ENCODE peak calls at places on chromosomes 13 and 19, in seven cellular contexts. W is astrocyte of the cerebellum; Y is B cell; K is NB4; U is heart right ventricle; Z is A549; C is CD4-positive, alpha-beta T cell. E is an unnamed sample.

GRCh38 chr19:51031220-51031879 is 3.5 kb downstream of the KLK12 start:
- DNase-seq in Y (no peak), C (no peak), U (no peak), Z (no peak), K (no peak), W (no peak), E (no peak)

GRCh38 chr19:5686326-5686646 is 3.8 kb upstream of the RPL36 start:
- DNase-seq in C (no peak), U (no peak), Z (no peak), K (no peak), W (no peak), Y (no peak), E (no peak)

GRCh38 chr13:23796546-23796945 is 92.7 kb downstream of the MIPEP start:
- DNase-seq in U (no peak), C (no peak), K (no peak), Z (no peak), Y (no peak), W (peak), E (no peak)

GRCh38 chr13:43196171-43196611 is 172.8 kb downstream of the DNAJC15 start:
- DNase-seq in Y (no peak), K (no peak), Z (no peak), U (peak), W (no peak), C (no peak), E (no peak)

GRCh38 chr19:58544591-58545285 is 874 bp downstream of the TRIM28 start:
- DNase-seq in Z (peak), C (peak), U (peak), Y (peak), W (no peak), K (no peak), E (peak)

GRCh38 chr13:24222756-24223155 is 62.2 kb downstream of the SPATA13 start:
- DNase-seq in U (no peak), C (no peak), W (no peak), Y (no peak), Z (no peak), K (no peak), E (no peak)

GRCh38 chr19:57348136-57348535 is 2.9 kb upstream of the ZNF304 start:
- DNase-seq in W (no peak), U (no peak), Z (no peak), Y (no peak), C (no peak), K (no peak), E (no peak)

GRCh38 chr13:102405499-102406079 is 3.7 kb upstream of the FGF14 start:
- DNase-seq in K (peak), Y (no peak), Z (no peak), U (no peak), W (peak), C (no peak), E (no peak)

GRCh38 chr13:40639226-40639681 is 27.2 kb downstream of the FOXO1 start:
- DNase-seq in Z (no peak), W (no peak), Y (no peak), C (no peak), K (peak), U (no peak), E (no peak)

GRCh38 chr13:101307181-101307701 is 109.1 kb downstream of the NALCN start:
- DNase-seq in K (no peak), U (no peak), C (no peak), Y (no peak), Z (no peak), W (peak), E (no peak)

GRCh38 chr19:10404888-10405808 is 1.8 kb upstream of the CDC37 start:
- DNase-seq in Y (peak), K (no peak), W (no peak), C (peak), U (no peak), Z (no peak), E (no peak)

GRCh38 chr19:37519890-37520289 is 13.2 kb downstream of the ZNF793 start:
- DNase-seq in U (no peak), Y (no peak), K (peak), C (no peak), W (no peak), Z (no peak), E (no peak)

GRCh38 chr13:21703846-21704245 is 33.0 kb downstream of the FGF9 start:
- DNase-seq in C (no peak), U (no peak), W (no peak), K (no peak), Y (no peak), Z (peak), E (no peak)

GRCh38 chr19:7461841-7462629 is 26.8 kb downstream of the PEX11G start:
- DNase-seq in Y (no peak), U (no peak), W (no peak), Z (no peak), C (no peak), K (no peak), E (no peak)

GRCh38 chr13:51935326-51936171 is 73.8 kb downstream of the CCDC70 start:
- DNase-seq in W (no peak), C (no peak), Y (no peak), U (no peak), Z (peak), K (peak), E (no peak)

GRCh38 chr13:91169641-91170040 is 177.8 kb upstream of the MIR17HG start:
- DNase-seq in Z (no peak), Y (no peak), U (no peak), C (no peak), K (no peak), W (peak), E (no peak)

GRCh38 chr19:52943134-52943883 is 19.4 kb downstream of the ZNF816 start:
- DNase-seq in K (no peak), Z (no peak), Y (peak), C (no peak), U (no peak), W (no peak), E (no peak)

GRCh38 chr13:68987585-68987984 is 1120.0 kb upstream of the ATXN8OS start:
- DNase-seq in U (no peak), Z (no peak), Y (no peak), C (no peak), K (no peak), W (no peak), E (peak)

GRCh38 chr19:20367811-20368294 is 197.7 kb downstream of the ZNF737 start:
- DNase-seq in Y (no peak), K (no peak), U (no peak), C (no peak), Z (no peak), W (no peak), E (no peak)

GRCh38 chr19:18017275-18018083 is 9.5 kb downstream of the ARRDC2 start:
- DNase-seq in U (no peak), K (no peak), Z (no peak), W (no peak), Y (no peak), C (no peak), E (no peak)

GRCh38 chr13:98215508-98215907 is 38.4 kb upstream of the RNF113B start:
- DNase-seq in U (no peak), Z (no peak), K (no peak), W (no peak), C (no peak), Y (no peak), E (no peak)

GRCh38 chr13:98217597-98217996 is 40.5 kb upstream of the RNF113B start:
- DNase-seq in Y (no peak), W (no peak), C (no peak), U (no peak), Z (no peak), K (no peak), E (no peak)

GRCh38 chr13:98214707-98215106 is 37.6 kb upstream of the RNF113B start:
- DNase-seq in U (no peak), Z (no peak), C (no peak), K (no peak), Y (no peak), W (no peak), E (no peak)

GRCh38 chr13:98216711-98217110 is 39.6 kb upstream of the RNF113B start:
- DNase-seq in C (no peak), W (no peak), K (no peak), Z (no peak), Y (no peak), U (no peak), E (no peak)

DNA sequence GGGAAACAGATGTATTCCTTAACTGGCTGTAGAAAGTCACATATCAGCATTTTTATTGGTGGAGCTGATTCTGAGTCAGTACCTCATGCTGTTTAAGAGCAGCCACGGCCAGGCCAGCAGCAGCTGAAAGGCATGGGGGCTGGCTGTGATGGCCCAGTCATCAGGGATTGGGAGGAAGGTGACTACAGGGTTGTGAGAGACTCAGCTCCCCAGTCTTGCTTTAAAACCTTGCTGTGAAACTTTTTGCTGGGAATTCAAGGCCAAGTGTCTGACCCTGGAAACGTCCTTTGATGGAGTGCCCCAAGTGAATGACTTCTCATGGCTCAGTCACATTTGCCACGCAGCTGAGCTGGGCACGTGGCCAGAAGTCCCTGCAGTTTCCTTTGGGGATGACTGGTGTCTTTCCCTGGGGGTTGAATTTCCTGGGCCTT is 39.1 kb upstream of the RNF113B start:
- DNase-seq in K (no peak), Z (peak), U (peak), C (no peak), W (peak), Y (no peak), E (no peak)
- TF ChIP-seq CTCF in K (no peak), Z (no peak), U (no peak), C (no peak), W (no peak), Y (no peak), E (no peak)

GRCh38 chr19:16841391-16841926 is 12.3 kb downstream of the SIN3B start:
- DNase-seq in Y (no peak), K (no peak), U (no peak), C (no peak), W (no peak), Z (no peak), E (no peak)

GRCh38 chr19:16834747-16835146 is 5.5 kb downstream of the SIN3B start:
- DNase-seq in W (no peak), U (no peak), Z (no peak), Y (no peak), C (no peak), K (no peak), E (no peak)

GRCh38 chr19:16831531-16831930 is 2.3 kb downstream of the SIN3B start:
- DNase-seq in Y (no peak), U (no peak), W (no peak), K (no peak), Z (no peak), C (no peak), E (no peak)

GRCh38 chr19:16836906-16837362 is 7.7 kb downstream of the SIN3B start:
- DNase-seq in Z (no peak), K (no peak), W (no peak), C (no peak), U (no peak), Y (no peak), E (no peak)

DNA sequence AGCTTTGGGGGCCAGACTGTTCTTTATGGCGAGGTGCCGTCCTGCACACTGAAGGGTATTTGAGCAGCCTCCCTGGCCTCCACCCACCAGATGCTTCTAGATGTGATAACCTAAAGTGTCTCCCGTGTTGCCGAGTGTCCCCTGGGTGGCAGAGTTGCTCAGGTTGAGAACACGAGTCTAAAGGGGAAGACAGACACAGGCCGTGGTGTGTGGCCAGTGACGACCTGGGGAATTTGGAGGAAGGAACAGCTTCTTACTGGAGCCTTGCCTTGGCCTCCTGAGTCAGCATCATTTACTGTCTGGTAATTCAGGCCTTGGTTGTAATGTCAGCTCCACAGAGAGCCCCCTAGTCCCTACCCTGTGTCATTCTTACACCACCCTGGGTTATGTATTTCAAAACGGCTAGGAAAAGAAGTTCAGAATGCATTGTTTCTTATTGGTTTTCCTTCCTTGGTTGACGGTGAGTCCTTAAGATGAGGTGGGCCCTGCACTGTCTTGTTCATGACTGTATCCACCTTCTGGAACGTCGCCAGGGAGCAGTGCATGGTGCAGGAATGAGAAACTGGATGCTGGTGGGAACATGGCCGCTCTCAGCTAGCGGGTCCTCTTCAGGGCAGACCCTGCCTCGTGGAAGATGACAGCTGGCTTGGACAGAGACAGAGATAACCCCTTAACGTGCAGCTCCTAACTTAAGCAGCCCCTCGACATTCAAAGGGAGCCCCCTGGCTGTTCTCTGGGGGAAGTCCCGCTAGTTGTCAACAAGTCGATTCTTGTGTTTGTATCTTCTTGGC is 7.1 kb downstream of the SIN3B start:
- DNase-seq in K (peak), U (no peak), Y (peak), C (no peak), W (no peak), Z (no peak), E (no peak)
- TF ChIP-seq CTCF in K (peak), U (no peak), Y (no peak), C (no peak), W (no peak), Z (no peak), E (peak)

GRCh38 chr19:48872182-48872883 is at the start of gene PPP1R15A:
- DNase-seq in Z (peak), Y (peak), K (peak), U (peak), W (peak), C (peak), E (peak)
- TF ChIP-seq CTCF in Z (no peak), Y (no peak), K (no peak), U (no peak), W (no peak), C (no peak), E (no peak)

GRCh38 chr13:31964168-31964567 is 67.4 kb upstream of the FRY start:
- DNase-seq in W (no peak), C (no peak), U (no peak), Z (no peak), Y (no peak), K (no peak), E (no peak)
- TF ChIP-seq CTCF in W (no peak), C (no peak), U (no peak), Z (no peak), Y (no peak), K (no peak), E (no peak)

DNA sequence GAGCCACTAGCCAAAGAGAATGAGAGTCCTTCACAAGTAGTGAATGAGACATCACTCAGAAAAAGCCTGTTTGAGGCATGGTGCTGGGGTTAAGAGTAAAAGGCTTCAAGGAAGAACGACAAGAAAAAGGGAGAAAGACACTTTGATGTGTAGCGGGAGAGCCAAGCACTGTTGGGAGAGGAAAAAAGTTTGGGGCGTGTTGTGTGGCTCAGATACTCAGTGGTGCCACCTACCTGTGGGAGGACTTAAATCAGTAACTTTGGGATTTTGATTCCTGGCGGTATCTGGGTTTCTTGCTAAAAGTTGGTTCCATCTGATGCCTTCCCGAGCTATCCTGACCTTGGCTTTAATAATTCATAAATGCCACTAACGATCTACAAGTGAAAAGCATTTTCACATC is 12.3 kb downstream of the ELSPBP1 start:
- DNase-seq in U (no peak), Z (peak), Y (no peak), W (no peak), K (peak), C (no peak), E (no peak)
- TF ChIP-seq CTCF in U (no peak), Z (peak), Y (peak), W (no peak), K (peak), C (peak), E (peak)

GRCh38 chr13:75432045-75432444 is 49.9 kb downstream of the TBC1D4 start:
- DNase-seq in Y (no peak), U (no peak), W (no peak), K (no peak), C (no peak), Z (peak), E (no peak)
- TF ChIP-seq CTCF in Y (no peak), U (peak), W (no peak), K (no peak), C (no peak), Z (peak), E (peak)